ENCODE peak calls at places on chromosomes 12 and 14, in eight cellular contexts. B is uterus; R is MM.1S; D is left ventricle myocardium inferior; C is endothelial cell; I is CD8-positive, alpha-beta T cell; W is tibial artery; O is OCI-LY7. J is an unnamed sample.

GRCh38 chr14:76705214-76705613 is 56.1 kb upstream of the VASH1 start:
- DNase-seq in W (no peak), R (no peak), B (no peak), C (no peak), D (no peak), O (no peak), I (no peak), J (no peak)

GRCh38 chr14:80941241-80942157 is at the start of gene CEP128:
- DNase-seq in C (peak; percentile 92), W (peak; percentile 97), D (peak; percentile 95), B (peak; percentile 96), R (peak; percentile 90), I (peak; percentile 66), O (peak; percentile 97), J (peak; percentile 89)

GRCh38 chr12:6074979-6075585 is 49.4 kb downstream of the VWF start:
- DNase-seq in R (peak; percentile 20), O (no peak), I (no peak), W (no peak), D (peak; percentile 38), B (no peak), C (no peak), J (peak; percentile 68)

GRCh38 chr14:54133896-54134295 is 177.3 kb upstream of the BMP4 start:
- DNase-seq in W (no peak), R (no peak), I (no peak), D (no peak), O (no peak), B (no peak), C (no peak), J (no peak)

GRCh38 chr14:61678966-61679365 is 16.3 kb upstream of the HIF1A start:
- DNase-seq in C (no peak), B (no peak), I (no peak), R (no peak), D (no peak), W (no peak), O (no peak), J (no peak)

GRCh38 chr14:60002819-60003492 is 83.0 kb downstream of the LRRC9 start:
- DNase-seq in O (no peak), W (peak; percentile 23), C (no peak), B (peak; percentile 23), D (peak; percentile 81), R (no peak), I (no peak), J (no peak)

GRCh38 chr12:115849262-115849943 is 428.1 kb downstream of the MED13L start:
- DNase-seq in D (no peak), C (no peak), O (no peak), W (no peak), B (no peak), R (no peak), I (no peak), J (no peak)

GRCh38 chr14:68790656-68791077 is 2.2 kb downstream of the ZFP36L1 start:
- DNase-seq in I (no peak), O (peak; percentile 49), B (no peak), C (no peak), W (no peak), R (no peak), D (no peak), J (no peak)

GRCh38 chr12:57522887-57523705 is 472 bp downstream of the MBD6 start:
- DNase-seq in D (peak; percentile 67), B (peak; percentile 66), R (peak; percentile 11), C (peak; percentile 49), O (peak; percentile 73), W (peak; percentile 67), I (peak; percentile 19), J (no peak)

GRCh38 chr14:24297190-24297964 is 2.2 kb downstream of the DHRS1 start:
- DNase-seq in B (no peak), O (peak; percentile 24), C (no peak), I (no peak), W (no peak), D (no peak), R (no peak), J (no peak)

GRCh38 chr14:55107766-55108554 is 21.1 kb upstream of the LGALS3 start:
- DNase-seq in W (peak; percentile 94), R (no peak), I (no peak), B (peak; percentile 93), C (peak; percentile 15), O (no peak), D (peak; percentile 90), J (peak; percentile 72)

GRCh38 chr14:77205566-77205965 is 24.0 kb downstream of the TMEM63C start:
- DNase-seq in W (no peak), I (no peak), R (no peak), C (no peak), D (no peak), O (no peak), B (no peak), J (no peak)

GRCh38 chr14:36981832-36982528 is 190.4 kb downstream of the SLC25A21 start:
- DNase-seq in D (no peak), O (no peak), R (no peak), W (no peak), B (no peak), I (no peak), C (no peak), J (no peak)

GRCh38 chr14:24924544-24924943 is 125.4 kb downstream of the STXBP6 start:
- DNase-seq in D (no peak), W (no peak), C (no peak), I (no peak), B (no peak), R (no peak), O (no peak), J (no peak)

GRCh38 chr14:22973217-22974032 is 8.9 kb downstream of the AJUBA start:
- DNase-seq in W (no peak), C (peak; percentile 61), B (no peak), R (peak; percentile 19), I (no peak), D (no peak), O (peak; percentile 65), J (peak; percentile 65)

GRCh38 chr12:47905313-47905730 is 528 bp upstream of the VDR start:
- DNase-seq in D (peak; percentile 46), B (peak; percentile 51), I (no peak), R (no peak), O (no peak), W (peak; percentile 28), C (peak; percentile 36), J (peak; percentile 69)

GRCh38 chr12:28683371-28683770 is 465.7 kb upstream of the FAR2 start:
- DNase-seq in I (no peak), C (no peak), R (no peak), O (no peak), W (no peak), B (no peak), D (no peak), J (no peak)

GRCh38 chr14:102917056-102917385 is 5.4 kb upstream of the AMN start:
- DNase-seq in D (no peak), B (no peak), I (no peak), C (no peak), W (no peak), R (no peak), O (no peak), J (no peak)

GRCh38 chr14:73759183-73759713 is 45.1 kb upstream of the PNMA1 start:
- DNase-seq in R (peak; percentile 41), W (peak; percentile 67), O (peak; percentile 66), B (peak; percentile 81), I (no peak), C (peak; percentile 48), D (peak; percentile 87), J (peak; percentile 66)
- TF ChIP-seq CTCF in R (no peak), W (no peak), O (no peak), B (no peak), I (no peak), C (no peak), D (no peak), J (peak; percentile 35)

GRCh38 chr12:30754750-30755394 is at the start of gene CAPRIN2:
- DNase-seq in B (peak; percentile 96), W (peak; percentile 94), R (peak; percentile 98), I (peak; percentile 89), O (peak; percentile 94), D (peak; percentile 97), C (peak; percentile 90), J (peak; percentile 93)

GRCh38 chr12:30754383-30754749 is 385 bp downstream of the CAPRIN2 start:
- DNase-seq in W (no peak), R (no peak), C (no peak), D (no peak), B (no peak), I (no peak), O (no peak), J (no peak)

GRCh38 chr12:30752255-30752654 is 2.5 kb downstream of the CAPRIN2 start:
- DNase-seq in D (no peak), I (no peak), R (no peak), B (no peak), W (no peak), C (no peak), O (no peak), J (no peak)

GRCh38 chr12:30753761-30754382 is 879 bp downstream of the CAPRIN2 start:
- DNase-seq in B (no peak), D (no peak), O (peak; percentile 44), W (no peak), R (peak; percentile 43), I (no peak), C (peak; percentile 2), J (no peak)

DNA sequence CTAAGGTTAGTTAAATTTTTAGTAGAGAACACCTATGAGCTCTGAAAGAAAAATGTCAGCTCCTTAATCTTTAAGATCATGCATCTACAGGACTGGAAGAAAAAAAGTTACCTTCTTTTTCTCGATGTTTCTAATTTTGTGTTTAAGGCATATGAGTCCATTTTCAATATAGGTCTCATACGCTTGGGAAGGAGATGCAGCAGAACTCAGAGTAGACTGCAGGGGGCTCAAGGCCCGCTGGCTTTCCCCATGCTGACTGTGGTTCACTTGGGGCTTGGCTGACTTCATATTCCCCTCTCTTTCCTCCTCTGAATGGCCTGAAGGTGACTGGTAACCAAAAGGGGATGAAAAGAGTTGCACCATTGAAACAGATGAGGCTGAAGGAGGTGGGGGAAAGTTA is 1.5 kb downstream of the CAPRIN2 start:
- DNase-seq in O (peak; percentile 60), C (peak; percentile 45), R (peak; percentile 51), B (no peak), I (no peak), D (no peak), W (no peak), J (no peak)
- TF ChIP-seq CTCF in O (peak; percentile 71), C (no peak), R (peak; percentile 46), B (no peak), I (peak; percentile 22), D (peak; percentile 20), W (peak; percentile 5), J (no peak)

DNA sequence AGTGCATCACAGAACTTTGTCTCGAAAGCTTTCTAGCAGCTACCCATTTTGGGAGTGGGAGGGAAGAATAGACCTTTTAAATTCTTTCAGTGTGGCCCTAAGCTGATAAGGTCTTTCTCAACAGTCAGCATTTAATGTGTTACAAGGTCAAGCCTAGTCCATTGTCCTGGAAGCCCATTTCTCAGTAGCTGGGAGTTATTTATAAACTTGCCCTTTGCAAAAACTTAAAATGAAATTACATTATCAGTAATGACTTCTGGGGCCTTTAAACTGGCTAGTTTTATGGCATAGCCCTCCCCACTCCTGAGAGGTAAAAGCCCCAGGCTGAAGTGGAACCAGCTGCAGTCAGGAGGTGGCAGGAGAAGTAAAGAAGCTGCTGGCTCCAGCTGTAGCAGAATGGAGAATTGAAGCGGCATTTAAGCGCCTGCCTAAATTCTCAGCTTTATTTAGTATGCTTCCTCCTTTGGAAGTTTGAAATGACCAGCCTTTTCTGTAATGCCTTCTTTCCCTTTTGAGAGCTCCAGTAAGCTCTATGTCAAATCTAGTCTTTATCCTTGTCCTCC is 12.4 kb downstream of the COPZ1 start:
- DNase-seq in C (no peak), I (no peak), D (no peak), O (no peak), R (no peak), W (no peak), B (no peak), J (no peak)
- TF ChIP-seq CTCF in C (no peak), I (no peak), D (peak; percentile 14), O (no peak), R (no peak), W (no peak), B (peak; percentile 12), J (no peak)

GRCh38 chr12:4553943-4554342 is 8.1 kb upstream of the DYRK4 start:
- DNase-seq in D (no peak), I (no peak), O (no peak), C (no peak), B (no peak), W (no peak), R (no peak), J (no peak)
- TF ChIP-seq CTCF in D (no peak), I (no peak), O (no peak), C (no peak), B (no peak), W (no peak), R (no peak), J (no peak)

J was measured in GM13976.